ENCODE peak calls at places on chromosomes 12 and 14, in eight cellular contexts. One of them, this sample, is unnamed.

GRCh38 chr12:119301367-119301766 is 33.2 kb upstream of the CCDC60 start:
- DNase-seq in EH: no peak
- DNase-seq in stimulated activated CD8-positive, alpha-beta memory T cell treated with anti-CD3 and anti-CD28 coated beads, Interleukin-4, amount 100 ng/mL, for 24 hours: no peak
- DNase-seq in mucosa of descending colon: no peak
- DNase-seq in stimulated activated CD4-positive, alpha-beta T cell treated with anti-CD3 and anti-CD28 coated beads, Interleukin-1b, Interleukin-23, amount 100 ng/mL, for 24 hours: no peak
- DNase-seq in kidney epithelial cell: no peak
- DNase-seq in tibial artery: no peak
- DNase-seq in NCI-H524 treated with DMSO at 0.1 percent for 48 hours: no peak
- DNase-seq in this sample: no peak

GRCh38 chr12:62006076-62006732 is 254.0 kb upstream of the USP15 start:
- DNase-seq in tibial artery: no peak
- DNase-seq in stimulated activated CD8-positive, alpha-beta memory T cell treated with anti-CD3 and anti-CD28 coated beads, Interleukin-4, amount 100 ng/mL, for 24 hours: no peak
- DNase-seq in NCI-H524 treated with DMSO at 0.1 percent for 48 hours: no peak
- DNase-seq in mucosa of descending colon: no peak
- DNase-seq in kidney epithelial cell: no peak
- DNase-seq in stimulated activated CD4-positive, alpha-beta T cell treated with anti-CD3 and anti-CD28 coated beads, Interleukin-1b, Interleukin-23, amount 100 ng/mL, for 24 hours: no peak
- DNase-seq in EH: peak
- DNase-seq in this sample: no peak

GRCh38 chr12:27014859-27015729 is 910 bp upstream of the TM7SF3 start:
- DNase-seq in NCI-H524 treated with DMSO at 0.1 percent for 48 hours: no peak
- DNase-seq in stimulated activated CD8-positive, alpha-beta memory T cell treated with anti-CD3 and anti-CD28 coated beads, Interleukin-4, amount 100 ng/mL, for 24 hours: no peak
- DNase-seq in kidney epithelial cell: no peak
- DNase-seq in tibial artery: no peak
- DNase-seq in stimulated activated CD4-positive, alpha-beta T cell treated with anti-CD3 and anti-CD28 coated beads, Interleukin-1b, Interleukin-23, amount 100 ng/mL, for 24 hours: no peak
- DNase-seq in mucosa of descending colon: no peak
- DNase-seq in EH: no peak
- DNase-seq in this sample: no peak

GRCh38 chr12:112018571-112019237 is 5.5 kb downstream of the ERP29 start:
- DNase-seq in mucosa of descending colon: no peak
- DNase-seq in kidney epithelial cell: no peak
- DNase-seq in stimulated activated CD4-positive, alpha-beta T cell treated with anti-CD3 and anti-CD28 coated beads, Interleukin-1b, Interleukin-23, amount 100 ng/mL, for 24 hours: no peak
- DNase-seq in stimulated activated CD8-positive, alpha-beta memory T cell treated with anti-CD3 and anti-CD28 coated beads, Interleukin-4, amount 100 ng/mL, for 24 hours: no peak
- DNase-seq in EH: peak
- DNase-seq in tibial artery: no peak
- DNase-seq in NCI-H524 treated with DMSO at 0.1 percent for 48 hours: no peak
- DNase-seq in this sample: no peak

GRCh38 chr12:130702966-130703732 is 12.9 kb downstream of the RIMBP2 start:
- DNase-seq in stimulated activated CD4-positive, alpha-beta T cell treated with anti-CD3 and anti-CD28 coated beads, Interleukin-1b, Interleukin-23, amount 100 ng/mL, for 24 hours: no peak
- DNase-seq in tibial artery: peak
- DNase-seq in stimulated activated CD8-positive, alpha-beta memory T cell treated with anti-CD3 and anti-CD28 coated beads, Interleukin-4, amount 100 ng/mL, for 24 hours: no peak
- DNase-seq in kidney epithelial cell: no peak
- DNase-seq in mucosa of descending colon: no peak
- DNase-seq in EH: no peak
- DNase-seq in NCI-H524 treated with DMSO at 0.1 percent for 48 hours: peak
- DNase-seq in this sample: no peak

GRCh38 chr14:72780771-72781170 is 113.1 kb downstream of the DPF3 start:
- DNase-seq in kidney epithelial cell: peak
- DNase-seq in tibial artery: no peak
- DNase-seq in mucosa of descending colon: no peak
- DNase-seq in NCI-H524 treated with DMSO at 0.1 percent for 48 hours: no peak
- DNase-seq in EH: peak
- DNase-seq in stimulated activated CD8-positive, alpha-beta memory T cell treated with anti-CD3 and anti-CD28 coated beads, Interleukin-4, amount 100 ng/mL, for 24 hours: no peak
- DNase-seq in stimulated activated CD4-positive, alpha-beta T cell treated with anti-CD3 and anti-CD28 coated beads, Interleukin-1b, Interleukin-23, amount 100 ng/mL, for 24 hours: no peak
- DNase-seq in this sample: no peak

GRCh38 chr14:96638041-96638855 is 136.1 kb downstream of the PAPOLA start:
- DNase-seq in tibial artery: peak
- DNase-seq in stimulated activated CD4-positive, alpha-beta T cell treated with anti-CD3 and anti-CD28 coated beads, Interleukin-1b, Interleukin-23, amount 100 ng/mL, for 24 hours: no peak
- DNase-seq in EH: no peak
- DNase-seq in kidney epithelial cell: no peak
- DNase-seq in stimulated activated CD8-positive, alpha-beta memory T cell treated with anti-CD3 and anti-CD28 coated beads, Interleukin-4, amount 100 ng/mL, for 24 hours: no peak
- DNase-seq in mucosa of descending colon: no peak
- DNase-seq in NCI-H524 treated with DMSO at 0.1 percent for 48 hours: no peak
- DNase-seq in this sample: no peak

GRCh38 chr12:50380761-50381325 is 15.6 kb downstream of the FAM186A start:
- DNase-seq in EH: no peak
- DNase-seq in tibial artery: no peak
- DNase-seq in stimulated activated CD4-positive, alpha-beta T cell treated with anti-CD3 and anti-CD28 coated beads, Interleukin-1b, Interleukin-23, amount 100 ng/mL, for 24 hours: no peak
- DNase-seq in mucosa of descending colon: no peak
- DNase-seq in stimulated activated CD8-positive, alpha-beta memory T cell treated with anti-CD3 and anti-CD28 coated beads, Interleukin-4, amount 100 ng/mL, for 24 hours: no peak
- DNase-seq in kidney epithelial cell: no peak
- DNase-seq in NCI-H524 treated with DMSO at 0.1 percent for 48 hours: no peak
- DNase-seq in this sample: no peak

GRCh38 chr14:37593496-37594237 is 1.4 kb downstream of the FOXA1 start:
- DNase-seq in NCI-H524 treated with DMSO at 0.1 percent for 48 hours: no peak
- DNase-seq in kidney epithelial cell: no peak
- DNase-seq in stimulated activated CD4-positive, alpha-beta T cell treated with anti-CD3 and anti-CD28 coated beads, Interleukin-1b, Interleukin-23, amount 100 ng/mL, for 24 hours: no peak
- DNase-seq in tibial artery: no peak
- DNase-seq in EH: no peak
- DNase-seq in stimulated activated CD8-positive, alpha-beta memory T cell treated with anti-CD3 and anti-CD28 coated beads, Interleukin-4, amount 100 ng/mL, for 24 hours: no peak
- DNase-seq in mucosa of descending colon: no peak
- DNase-seq in this sample: no peak

GRCh38 chr14:26984318-26985177 is 386.7 kb upstream of the NOVA1 start:
- DNase-seq in stimulated activated CD8-positive, alpha-beta memory T cell treated with anti-CD3 and anti-CD28 coated beads, Interleukin-4, amount 100 ng/mL, for 24 hours: no peak
- DNase-seq in EH: peak
- DNase-seq in stimulated activated CD4-positive, alpha-beta T cell treated with anti-CD3 and anti-CD28 coated beads, Interleukin-1b, Interleukin-23, amount 100 ng/mL, for 24 hours: no peak
- DNase-seq in NCI-H524 treated with DMSO at 0.1 percent for 48 hours: peak
- DNase-seq in tibial artery: peak
- DNase-seq in kidney epithelial cell: peak
- DNase-seq in mucosa of descending colon: no peak
- DNase-seq in this sample: no peak